ENCODE peak calls at places on chromosomes 6 and 20, in five cellular contexts. A is NCI-H345, Y is BJ, U is H4, L is neuronal stem cell. E is an unnamed sample.

GRCh38 chr6:132812255-132812732 is 2.1 kb upstream of the RPS12 start:
- DNase-seq in U (no peak), L (no peak), Y (no peak), A (no peak), E (peak; percentile 36)

GRCh38 chr6:20564269-20564668 is 30.0 kb downstream of the CDKAL1 start:
- DNase-seq in A (peak; percentile 42), L (peak; percentile 12), U (no peak), Y (no peak), E (peak; percentile 40)

GRCh38 chr6:1215884-1216487 is 95.9 kb upstream of the FOXQ1 start:
- DNase-seq in U (no peak), L (no peak), A (no peak), Y (no peak), E (no peak)

GRCh38 chr20:17797163-17797562 is 97.4 kb downstream of the BANF2 start:
- DNase-seq in U (no peak), Y (no peak), A (no peak), L (no peak), E (no peak)

GRCh38 chr6:163547287-163547686 is 132.8 kb downstream of the QKI start:
- DNase-seq in U (no peak), Y (no peak), L (no peak), A (no peak), E (no peak)

GRCh38 chr20:36322131-36322530 is 16.0 kb downstream of the DLGAP4 start:
- DNase-seq in L (no peak), A (no peak), U (no peak), Y (no peak), E (no peak)

GRCh38 chr6:146894624-146895023 is 295.9 kb downstream of the ADGB start:
- DNase-seq in U (no peak), Y (no peak), A (no peak), L (no peak), E (no peak)

GRCh38 chr20:49186535-49187329 is 1.4 kb downstream of the STAU1 start:
- DNase-seq in L (peak; percentile 15), U (peak; percentile 28), A (peak; percentile 18), Y (no peak), E (peak; percentile 62)

GRCh38 chr20:48788486-48789072 is 39.2 kb downstream of the PREX1 start:
- DNase-seq in Y (no peak), U (no peak), A (no peak), L (no peak), E (no peak)

GRCh38 chr6:2166717-2167116 is 78.7 kb downstream of the GMDS start:
- DNase-seq in U (no peak), Y (no peak), A (no peak), L (no peak), E (no peak)

GRCh38 chr6:138682722-138683521 is 90.6 kb upstream of the CCDC28A start:
- DNase-seq in L (no peak), A (no peak), U (peak; percentile 55), Y (no peak), E (peak; percentile 87)

GRCh38 chr6:123655520-123656306 is 19.0 kb upstream of the TRDN start:
- DNase-seq in L (no peak), Y (no peak), A (no peak), U (peak; percentile 13), E (no peak)

GRCh38 chr20:60697252-60697651 is 554.8 kb upstream of the CDH4 start:
- DNase-seq in U (no peak), L (no peak), A (no peak), Y (no peak), E (no peak)

GRCh38 chr6:25122622-25123237 is 156.4 kb upstream of the CARMIL1 start:
- DNase-seq in L (no peak), A (peak; percentile 19), U (no peak), Y (no peak), E (no peak)

E was measured in SJCRH30.